ENCODE peak calls at places on chromosome 17, in ten cellular contexts. C is sigmoid colon, P is esophagus muscularis mucosa, T is vagina, D is transverse colon, J is K562, B is GM12878, R is HCT116, S is GM23338, K is prostate gland. F is an unnamed sample.

GRCh38 chr17:6558276-6558675 is 1.9 kb upstream of the PITPNM3 start:
- DNase-seq in S (no peak), C (no peak), T (no peak), D (no peak), P (no peak), B (no peak), K (no peak), R (no peak), J (no peak), F (no peak)

GRCh38 chr17:61570118-61570517 is 20.9 kb downstream of the NACA2 start:
- DNase-seq in R (peak; percentile 68), P (no peak), K (no peak), J (no peak), D (no peak), B (no peak), C (no peak), T (no peak), S (no peak), F (no peak)

GRCh38 chr17:82938486-82939212 is 98.8 kb upstream of the ZNF750 start:
- DNase-seq in B (no peak), C (peak; percentile 52), T (no peak), S (no peak), K (no peak), J (no peak), D (no peak), R (no peak), P (no peak), F (no peak)

GRCh38 chr17:511833-512251 is 159.2 kb upstream of the RPH3AL start:
- DNase-seq in B (no peak), P (no peak), R (no peak), T (no peak), J (no peak), D (no peak), C (no peak), K (no peak), S (peak; percentile 15), F (no peak)

GRCh38 chr17:44502598-44503079 is 567 bp downstream of the GPATCH8 start:
- DNase-seq in R (no peak), J (peak; percentile 32), C (no peak), D (no peak), T (no peak), P (no peak), S (no peak), K (no peak), B (no peak), F (no peak)

GRCh38 chr17:32518856-32519768 is 32.3 kb downstream of the CDK5R1 start:
- DNase-seq in R (no peak), D (peak; percentile 49), B (no peak), K (peak; percentile 16), T (no peak), C (peak; percentile 60), S (peak; percentile 96), P (no peak), J (no peak), F (no peak)

GRCh38 chr17:31224366-31224765 is 72.7 kb downstream of the OMG start:
- DNase-seq in J (no peak), T (no peak), P (no peak), K (no peak), S (no peak), D (no peak), C (no peak), B (no peak), R (no peak), F (no peak)

GRCh38 chr17:72117748-72118587 is 2.9 kb upstream of the SOX9 start:
- DNase-seq in T (no peak), B (no peak), R (no peak), P (no peak), K (no peak), J (no peak), C (no peak), D (peak; percentile 29), S (peak; percentile 55), F (no peak)

GRCh38 chr17:32588982-32589381 is 102.2 kb downstream of the CDK5R1 start:
- DNase-seq in D (no peak), P (no peak), S (peak; percentile 78), K (no peak), B (no peak), T (no peak), C (no peak), J (peak; percentile 32), R (peak; percentile 12), F (no peak)

GRCh38 chr17:45311762-45312476 is 4.9 kb downstream of the MAP3K14 start:
- DNase-seq in S (no peak), P (no peak), B (no peak), T (no peak), D (peak; percentile 89), J (no peak), K (peak; percentile 53), C (peak; percentile 86), R (peak; percentile 82), F (no peak)

GRCh38 chr17:55990332-55991006 is 162.8 kb upstream of the ANKFN1 start:
- DNase-seq in J (no peak), B (no peak), D (no peak), T (no peak), S (peak; percentile 55), K (no peak), C (no peak), R (no peak), P (no peak), F (no peak)

GRCh38 chr17:17966399-17966798 is 5.8 kb downstream of the TOM1L2 start:
- DNase-seq in K (no peak), J (no peak), D (no peak), S (no peak), B (peak; percentile 31), R (no peak), P (no peak), T (no peak), C (no peak), F (no peak)

GRCh38 chr17:41069031-41069430 is 3.4 kb upstream of the KRTAP2-4 start:
- DNase-seq in D (no peak), C (no peak), B (no peak), J (no peak), K (no peak), T (no peak), P (no peak), R (no peak), S (no peak), F (no peak)

GRCh38 chr17:35257080-35257701 is 14.3 kb downstream of the SLFN5 start:
- DNase-seq in J (no peak), T (no peak), D (peak; percentile 59), R (peak; percentile 59), P (no peak), C (peak; percentile 74), K (peak; percentile 88), S (peak; percentile 6), B (no peak), F (no peak)

GRCh38 chr17:57284984-57285646 is 28.8 kb downstream of the MSI2 start:
- DNase-seq in D (peak; percentile 30), P (no peak), S (peak; percentile 64), T (no peak), K (no peak), C (no peak), B (peak; percentile 50), R (no peak), J (peak; percentile 72), F (no peak)

GRCh38 chr17:57284583-57284982 is 28.3 kb downstream of the MSI2 start:
- DNase-seq in D (no peak), P (no peak), C (no peak), J (peak; percentile 26), T (no peak), R (no peak), K (no peak), S (no peak), B (no peak), F (no peak)

GRCh38 chr17:57283203-57283971 is 27.1 kb downstream of the MSI2 start:
- DNase-seq in B (no peak), R (no peak), K (no peak), T (no peak), J (no peak), D (no peak), P (no peak), C (no peak), S (no peak), F (no peak)

GRCh38 chr17:57279432-57279831 is 23.1 kb downstream of the MSI2 start:
- DNase-seq in R (no peak), S (no peak), J (no peak), K (no peak), B (no peak), P (no peak), D (no peak), C (no peak), T (no peak), F (no peak)

GRCh38 chr17:57281887-57282653 is 25.7 kb downstream of the MSI2 start:
- DNase-seq in S (no peak), R (no peak), J (peak; percentile 18), B (no peak), T (no peak), P (no peak), K (no peak), C (no peak), D (no peak), F (no peak)
- TF ChIP-seq POLR2AphosphoS5 in S (no peak), R (no peak), J (no peak), B (no peak), T (no peak), P (no peak), K (no peak), C (peak; percentile 14), D (no peak), F (no peak)

DNA sequence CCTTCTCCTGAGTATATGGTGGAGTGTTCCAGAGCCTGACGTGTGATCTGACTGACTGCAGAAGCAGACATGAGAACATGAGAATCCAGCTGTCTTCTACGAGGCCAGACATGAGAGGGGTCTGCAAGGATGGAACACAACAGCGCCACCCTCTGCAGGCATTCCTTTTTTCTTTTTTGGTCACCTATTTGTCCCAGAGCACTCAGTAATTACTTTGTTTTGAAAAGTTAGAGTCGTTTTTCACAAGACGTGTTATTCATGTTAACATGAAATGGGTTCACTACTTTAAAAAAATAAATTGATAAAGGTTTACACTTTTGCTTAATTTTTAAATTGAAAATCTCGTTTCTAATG is 43.8 kb upstream of the ATP2A3 start:
- DNase-seq in C (peak; percentile 22), S (peak; percentile 41), R (no peak), K (no peak), B (no peak), D (no peak), J (peak; percentile 17), P (no peak), T (no peak), F (no peak)
- H3K36me3 ChIP-seq in C (peaks cover 63% of the 10 kb centered on the region), S (peaks cover 7% of the 10 kb centered on the region), R (peaks cover 5% of the 10 kb centered on the region), K (peaks cover 15% of the 10 kb centered on the region), B (peaks cover 14% of the 10 kb centered on the region), D (peaks cover 46% of the 10 kb centered on the region), J (peaks cover 48% of the 10 kb centered on the region), P (peaks cover 77% of the 10 kb centered on the region), T (no peaks in the 10 kb centered on the region), F (peaks cover 6% of the 10 kb centered on the region)

DNA sequence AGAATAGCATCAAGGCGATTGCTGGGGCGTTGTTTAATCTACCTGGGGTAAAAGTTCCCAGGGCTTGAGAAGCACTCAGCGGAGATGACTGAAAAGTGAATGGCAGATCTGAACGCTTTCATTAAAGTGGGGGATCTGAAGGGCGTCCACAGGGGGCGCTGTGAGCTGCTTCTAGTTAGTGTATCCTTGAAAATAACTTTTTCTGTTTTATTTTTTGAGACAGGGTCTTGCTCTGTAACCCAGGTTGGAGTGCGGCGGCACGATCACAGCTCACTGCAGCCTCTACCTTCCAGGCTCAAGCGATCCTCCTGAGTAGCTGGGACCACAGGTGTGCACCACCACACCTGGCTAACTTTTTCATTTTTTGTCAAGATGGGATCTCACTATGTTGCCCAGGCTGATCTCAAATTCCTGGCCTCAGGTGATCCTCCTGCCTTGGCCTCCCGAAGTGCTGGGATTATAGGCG is 360.4 kb downstream of the SEC14L1 start:
- DNase-seq in R (no peak), B (no peak), C (peak; percentile 45), D (peak; percentile 6), S (peak; percentile 86), P (no peak), J (peak; percentile 60), K (no peak), T (no peak), F (no peak)
- TF ChIP-seq CTCF in R (peak; percentile 72), B (peak; percentile 41), C (peak; percentile 40), D (peak; percentile 33), S (peak; percentile 76), P (peak; percentile 48), J (peak; percentile 62), K (no peak), T (no peak), F (peak; percentile 86)

GRCh38 chr17:81487487-81488275 is 24.9 kb downstream of the ACTG1 start:
- DNase-seq in D (peak; percentile 79), T (no peak), J (peak; percentile 98), C (peak; percentile 90), P (no peak), K (peak; percentile 68), B (no peak), R (no peak), S (peak; percentile 78), F (no peak)
- TF ChIP-seq POLR2AphosphoS5 in D (peak; percentile 62), T (peak; percentile 56), J (peak; percentile 81), C (peak; percentile 52), P (peak; percentile 60), K (no peak), B (no peak), R (peak; percentile 98), S (peak; percentile 70), F (peak; percentile 82)

F was measured in Panc1.